ENCODE peak calls at places on chromosome 18, in nine cellular contexts. One of them, this sample, is unnamed. For H3K36me3 and H3K4me1, the result is how much of the 10 kb centered on the place peaks cover.

GRCh38 chr18:13716916-13717315 is 9.4 kb downstream of the FAM210A start:
- DNase-seq in upper lobe of right lung: no peak
- DNase-seq in stomach: no peak
- DNase-seq in fibroblast of lung: no peak
- DNase-seq in left ventricle myocardium inferior: no peak
- DNase-seq in upper lobe of left lung: no peak
- DNase-seq in prostate gland: no peak
- DNase-seq in PC-9: peak
- DNase-seq in sigmoid colon: no peak
- DNase-seq in this sample: no peak

GRCh38 chr18:13551305-13551603 is 175.1 kb downstream of the FAM210A start:
- DNase-seq in upper lobe of right lung: no peak
- DNase-seq in stomach: no peak
- DNase-seq in fibroblast of lung: no peak
- DNase-seq in left ventricle myocardium inferior: no peak
- DNase-seq in upper lobe of left lung: no peak
- DNase-seq in prostate gland: no peak
- DNase-seq in PC-9: no peak
- DNase-seq in sigmoid colon: no peak
- DNase-seq in this sample: no peak

GRCh38 chr18:39604836-39605235 is 2039.2 kb upstream of the CELF4 start:
- DNase-seq in upper lobe of right lung: no peak
- DNase-seq in stomach: no peak
- DNase-seq in fibroblast of lung: peak
- DNase-seq in left ventricle myocardium inferior: no peak
- DNase-seq in upper lobe of left lung: no peak
- DNase-seq in prostate gland: no peak
- DNase-seq in PC-9: no peak
- DNase-seq in sigmoid colon: no peak
- DNase-seq in this sample: no peak

GRCh38 chr18:77168666-77169358 is 36.2 kb upstream of the MBP start:
- DNase-seq in upper lobe of right lung: no peak
- DNase-seq in stomach: no peak
- DNase-seq in fibroblast of lung: no peak
- DNase-seq in left ventricle myocardium inferior: no peak
- DNase-seq in upper lobe of left lung: peak
- DNase-seq in prostate gland: no peak
- DNase-seq in PC-9: no peak
- DNase-seq in sigmoid colon: no peak
- DNase-seq in this sample: no peak

GRCh38 chr18:13566941-13567762 is 159.2 kb downstream of the FAM210A start:
- DNase-seq in upper lobe of right lung: peak
- DNase-seq in stomach: no peak
- DNase-seq in fibroblast of lung: no peak
- DNase-seq in left ventricle myocardium inferior: peak
- DNase-seq in upper lobe of left lung: peak
- DNase-seq in prostate gland: no peak
- DNase-seq in PC-9: no peak
- DNase-seq in sigmoid colon: peak
- DNase-seq in this sample: peak

GRCh38 chr18:532632-533031 is 32.1 kb upstream of the COLEC12 start:
- DNase-seq in upper lobe of right lung: no peak
- DNase-seq in stomach: no peak
- DNase-seq in fibroblast of lung: no peak
- DNase-seq in left ventricle myocardium inferior: no peak
- DNase-seq in upper lobe of left lung: no peak
- DNase-seq in prostate gland: no peak
- DNase-seq in PC-9: no peak
- DNase-seq in sigmoid colon: no peak
- DNase-seq in this sample: no peak

GRCh38 chr18:51461956-51462355 is 264.5 kb upstream of the MEX3C start:
- DNase-seq in upper lobe of right lung: no peak
- DNase-seq in stomach: no peak
- DNase-seq in fibroblast of lung: peak
- DNase-seq in left ventricle myocardium inferior: no peak
- DNase-seq in upper lobe of left lung: no peak
- DNase-seq in prostate gland: no peak
- DNase-seq in PC-9: no peak
- DNase-seq in sigmoid colon: no peak
- DNase-seq in this sample: no peak

GRCh38 chr18:56257215-56257614 is 381.2 kb downstream of the TXNL1 start:
- DNase-seq in upper lobe of right lung: no peak
- DNase-seq in stomach: no peak
- DNase-seq in fibroblast of lung: peak
- DNase-seq in left ventricle myocardium inferior: no peak
- DNase-seq in upper lobe of left lung: no peak
- DNase-seq in prostate gland: no peak
- DNase-seq in PC-9: peak
- DNase-seq in sigmoid colon: no peak
- DNase-seq in this sample: no peak

GRCh38 chr18:32138332-32138731 is 46.7 kb downstream of the RNF138 start:
- DNase-seq in upper lobe of right lung: no peak
- DNase-seq in stomach: no peak
- DNase-seq in fibroblast of lung: peak
- DNase-seq in left ventricle myocardium inferior: no peak
- DNase-seq in upper lobe of left lung: no peak
- DNase-seq in prostate gland: no peak
- DNase-seq in PC-9: no peak
- DNase-seq in sigmoid colon: no peak
- DNase-seq in this sample: no peak

GRCh38 chr18:10123006-10123950 is 209.5 kb downstream of the VAPA start:
- DNase-seq in upper lobe of right lung: no peak
- DNase-seq in stomach: no peak
- DNase-seq in fibroblast of lung: peak
- DNase-seq in left ventricle myocardium inferior: no peak
- DNase-seq in upper lobe of left lung: no peak
- DNase-seq in prostate gland: no peak
- DNase-seq in PC-9: no peak
- DNase-seq in sigmoid colon: no peak
- DNase-seq in this sample: no peak

GRCh38 chr18:72866901-72867701 is 686 bp downstream of the NETO1 start:
- DNase-seq in upper lobe of right lung: no peak
- DNase-seq in stomach: no peak
- DNase-seq in fibroblast of lung: peak
- DNase-seq in left ventricle myocardium inferior: no peak
- DNase-seq in upper lobe of left lung: peak
- DNase-seq in prostate gland: no peak
- DNase-seq in PC-9: no peak
- DNase-seq in sigmoid colon: no peak
- DNase-seq in this sample: no peak

GRCh38 chr18:9177466-9177865 is 40.9 kb downstream of the ANKRD12 start:
- DNase-seq in upper lobe of right lung: no peak
- DNase-seq in stomach: no peak
- DNase-seq in fibroblast of lung: no peak
- DNase-seq in left ventricle myocardium inferior: no peak
- DNase-seq in upper lobe of left lung: no peak
- DNase-seq in prostate gland: no peak
- DNase-seq in PC-9: no peak
- DNase-seq in sigmoid colon: no peak
- DNase-seq in this sample: no peak

GRCh38 chr18:24220318-24220688 is 81.4 kb downstream of the CABYR start:
- DNase-seq in upper lobe of right lung: no peak
- DNase-seq in stomach: no peak
- DNase-seq in fibroblast of lung: no peak
- DNase-seq in left ventricle myocardium inferior: no peak
- DNase-seq in upper lobe of left lung: no peak
- DNase-seq in prostate gland: no peak
- DNase-seq in PC-9: no peak
- DNase-seq in sigmoid colon: no peak
- DNase-seq in this sample: no peak

GRCh38 chr18:60322591-60322990 is 50.0 kb downstream of the MC4R start:
- DNase-seq in upper lobe of right lung: no peak
- DNase-seq in stomach: no peak
- DNase-seq in fibroblast of lung: no peak
- DNase-seq in left ventricle myocardium inferior: no peak
- DNase-seq in upper lobe of left lung: no peak
- DNase-seq in prostate gland: no peak
- DNase-seq in PC-9: no peak
- DNase-seq in sigmoid colon: no peak
- DNase-seq in this sample: no peak

GRCh38 chr18:3103576-3103975 is 90.6 kb upstream of the LPIN2 start:
- DNase-seq in upper lobe of right lung: no peak
- DNase-seq in stomach: no peak
- DNase-seq in fibroblast of lung: no peak
- DNase-seq in left ventricle myocardium inferior: no peak
- DNase-seq in upper lobe of left lung: no peak
- DNase-seq in prostate gland: no peak
- DNase-seq in PC-9: no peak
- DNase-seq in sigmoid colon: no peak
- DNase-seq in this sample: no peak

GRCh38 chr18:3100498-3101132 is 87.7 kb upstream of the LPIN2 start:
- DNase-seq in upper lobe of right lung: no peak
- DNase-seq in stomach: no peak
- DNase-seq in fibroblast of lung: no peak
- DNase-seq in left ventricle myocardium inferior: no peak
- DNase-seq in upper lobe of left lung: no peak
- DNase-seq in prostate gland: no peak
- DNase-seq in PC-9: no peak
- DNase-seq in sigmoid colon: no peak
- DNase-seq in this sample: no peak

GRCh38 chr18:3095921-3096320 is 83.0 kb upstream of the LPIN2 start:
- DNase-seq in upper lobe of right lung: no peak
- DNase-seq in stomach: no peak
- DNase-seq in fibroblast of lung: no peak
- DNase-seq in left ventricle myocardium inferior: no peak
- DNase-seq in upper lobe of left lung: no peak
- DNase-seq in prostate gland: no peak
- DNase-seq in PC-9: no peak
- DNase-seq in sigmoid colon: no peak
- DNase-seq in this sample: no peak

GRCh38 chr18:3097082-3097481 is 84.1 kb upstream of the LPIN2 start:
- DNase-seq in upper lobe of right lung: no peak
- DNase-seq in stomach: no peak
- DNase-seq in fibroblast of lung: no peak
- DNase-seq in left ventricle myocardium inferior: no peak
- DNase-seq in upper lobe of left lung: no peak
- DNase-seq in prostate gland: no peak
- DNase-seq in PC-9: no peak
- DNase-seq in sigmoid colon: no peak
- DNase-seq in this sample: no peak

DNA sequence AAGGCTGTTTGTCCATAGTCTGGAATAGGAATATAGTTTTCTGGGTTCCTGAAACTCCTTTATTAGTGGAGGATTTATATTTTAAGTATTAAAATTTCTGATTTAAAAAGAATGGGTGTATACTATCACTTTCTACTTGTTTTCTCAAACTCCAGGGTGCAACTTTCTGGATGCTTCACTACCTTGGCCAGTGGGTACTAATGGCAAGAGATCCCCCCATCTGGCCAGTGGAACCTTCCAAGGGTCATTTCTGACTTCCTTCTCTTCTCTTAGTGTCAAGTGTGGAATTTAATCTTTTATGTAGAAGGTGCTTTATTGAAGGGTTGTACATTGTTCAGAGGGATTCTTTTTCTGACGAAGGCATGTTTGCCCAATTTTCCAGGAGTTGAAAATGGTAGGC is 86.4 kb upstream of the LPIN2 start:
- DNase-seq in upper lobe of right lung: no peak
- DNase-seq in stomach: no peak
- DNase-seq in fibroblast of lung: no peak
- DNase-seq in left ventricle myocardium inferior: no peak
- DNase-seq in upper lobe of left lung: no peak
- DNase-seq in prostate gland: no peak
- DNase-seq in PC-9: no peak
- DNase-seq in sigmoid colon: no peak
- DNase-seq in this sample: no peak
- TF ChIP-seq CTCF in upper lobe of right lung: no peak
- TF ChIP-seq CTCF in stomach: no peak
- TF ChIP-seq CTCF in fibroblast of lung: no peak
- TF ChIP-seq CTCF in left ventricle myocardium inferior: no peak
- TF ChIP-seq CTCF in upper lobe of left lung: no peak
- TF ChIP-seq CTCF in prostate gland: no peak
- TF ChIP-seq CTCF in PC-9: no peak
- TF ChIP-seq CTCF in sigmoid colon: no peak
- TF ChIP-seq CTCF in this sample: no peak

GRCh38 chr18:21004721-21005120 is 106.9 kb downstream of the ROCK1 start:
- DNase-seq in upper lobe of right lung: no peak
- DNase-seq in stomach: no peak
- DNase-seq in fibroblast of lung: peak
- DNase-seq in left ventricle myocardium inferior: no peak
- DNase-seq in upper lobe of left lung: no peak
- DNase-seq in prostate gland: no peak
- DNase-seq in PC-9: no peak
- DNase-seq in sigmoid colon: no peak
- DNase-seq in this sample: no peak
- H3K36me3 ChIP-seq in upper lobe of right lung: half or more
- H3K36me3 ChIP-seq in stomach: half or more
- H3K36me3 ChIP-seq in fibroblast of lung: under half
- H3K36me3 ChIP-seq in left ventricle myocardium inferior: under half
- H3K36me3 ChIP-seq in upper lobe of left lung: under half
- H3K36me3 ChIP-seq in prostate gland: under half
- H3K36me3 ChIP-seq in PC-9: under half
- H3K36me3 ChIP-seq in sigmoid colon: under half
- H3K36me3 ChIP-seq in this sample: half or more

DNA sequence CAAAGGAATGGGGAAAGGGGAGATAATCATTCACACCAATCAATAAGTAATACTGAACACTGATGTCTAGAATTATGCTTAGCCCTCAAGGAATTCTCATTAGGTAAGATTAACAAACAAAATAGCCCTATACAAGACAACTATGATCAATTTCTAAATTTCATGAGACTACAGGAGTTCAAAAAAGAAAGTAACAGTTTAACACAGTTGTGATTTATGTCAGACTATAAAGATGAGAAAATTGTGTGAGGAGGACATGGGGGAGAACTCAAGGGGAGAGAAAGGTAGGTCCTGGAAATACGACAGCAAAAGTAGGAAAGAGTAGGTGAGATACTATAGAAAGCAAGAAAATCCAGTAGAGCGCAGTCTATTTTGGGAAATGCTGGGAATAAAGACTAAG is 14.9 kb downstream of the ROCK1 start:
- DNase-seq in upper lobe of right lung: no peak
- DNase-seq in stomach: no peak
- DNase-seq in fibroblast of lung: no peak
- DNase-seq in left ventricle myocardium inferior: no peak
- DNase-seq in upper lobe of left lung: no peak
- DNase-seq in prostate gland: no peak
- DNase-seq in PC-9: no peak
- DNase-seq in sigmoid colon: no peak
- DNase-seq in this sample: no peak
- H3K4me1 ChIP-seq in upper lobe of right lung: under half
- H3K4me1 ChIP-seq in stomach: under half
- H3K4me1 ChIP-seq in fibroblast of lung: under half
- H3K4me1 ChIP-seq in left ventricle myocardium inferior: half or more
- H3K4me1 ChIP-seq in upper lobe of left lung: under half
- H3K4me1 ChIP-seq in prostate gland: under half
- H3K4me1 ChIP-seq in PC-9: under half
- H3K4me1 ChIP-seq in sigmoid colon: under half
- H3K4me1 ChIP-seq in this sample: under half

DNA sequence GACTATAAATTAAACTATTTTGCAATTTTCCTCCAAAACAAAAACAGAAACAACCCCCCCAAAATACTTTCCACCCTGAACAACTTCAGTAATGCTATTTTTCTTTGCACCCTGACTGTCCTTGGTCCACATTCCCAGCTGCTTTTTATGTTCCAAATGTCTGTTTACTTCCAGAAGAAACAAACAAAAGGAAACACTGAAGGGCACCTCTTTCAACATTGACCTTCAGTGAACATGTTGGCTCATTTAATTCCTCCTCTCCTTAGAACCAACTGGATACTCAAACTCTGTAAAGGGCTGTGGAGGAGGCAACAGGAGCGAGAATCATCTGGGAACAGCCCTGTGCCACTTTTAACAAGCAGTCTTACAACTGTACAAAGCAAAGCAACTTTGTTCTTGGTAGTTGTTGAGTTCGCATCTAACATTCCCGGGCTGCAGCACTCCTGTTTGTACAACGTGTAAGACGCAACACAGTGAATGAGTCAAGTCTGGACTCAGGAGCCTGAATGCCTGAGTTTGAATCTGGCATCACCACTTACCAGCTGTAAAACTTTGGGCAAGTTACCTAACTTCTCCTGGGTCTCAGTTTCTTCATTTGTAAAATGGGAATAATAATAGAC is 111.4 kb upstream of the GATA6 start:
- DNase-seq in upper lobe of right lung: no peak
- DNase-seq in stomach: peak
- DNase-seq in fibroblast of lung: peak
- DNase-seq in left ventricle myocardium inferior: no peak
- DNase-seq in upper lobe of left lung: no peak
- DNase-seq in prostate gland: no peak
- DNase-seq in PC-9: no peak
- DNase-seq in sigmoid colon: no peak
- DNase-seq in this sample: no peak
- TF ChIP-seq CTCF in upper lobe of right lung: no peak
- TF ChIP-seq CTCF in stomach: no peak
- TF ChIP-seq CTCF in fibroblast of lung: no peak
- TF ChIP-seq CTCF in left ventricle myocardium inferior: no peak
- TF ChIP-seq CTCF in upper lobe of left lung: no peak
- TF ChIP-seq CTCF in prostate gland: no peak
- TF ChIP-seq CTCF in PC-9: no peak
- TF ChIP-seq CTCF in sigmoid colon: no peak
- TF ChIP-seq CTCF in this sample: no peak